ENCODE peak calls at places on chromosomes 11 and 22, in nine cellular contexts. One of them, this sample, is unnamed.

GRCh38 chr11:109996060-109996459 is 97.1 kb upstream of the ZC3H12C start:
- DNase-seq in AG08396: no peak
- DNase-seq in colonic mucosa: no peak
- DNase-seq in lung microvascular endothelial cell: no peak
- DNase-seq in iPS-NIHi11: no peak
- DNase-seq in lower leg skin: no peak
- DNase-seq in K562: no peak
- DNase-seq in head of caudate nucleus: no peak
- DNase-seq in stimulated activated CD4-positive, alpha-beta T cell treated with anti-CD3 and anti-CD28 coated beads, Interleukin-4, amount 100 ng/mL, for 48 hours: no peak
- DNase-seq in this sample: no peak

GRCh38 chr11:119029340-119030028 is 1.2 kb downstream of the SLC37A4 start:
- DNase-seq in AG08396: no peak
- DNase-seq in K562: peak; percentile 58
- DNase-seq in lung microvascular endothelial cell: no peak
- DNase-seq in iPS-NIHi11: no peak
- DNase-seq in colonic mucosa: peak; percentile 91
- DNase-seq in head of caudate nucleus: peak; percentile 28
- DNase-seq in lower leg skin: no peak
- DNase-seq in stimulated activated CD4-positive, alpha-beta T cell treated with anti-CD3 and anti-CD28 coated beads, Interleukin-4, amount 100 ng/mL, for 48 hours: no peak
- DNase-seq in this sample: no peak

GRCh38 chr11:35563413-35564245 is 38.2 kb upstream of the PAMR1 start:
- DNase-seq in K562: no peak
- DNase-seq in stimulated activated CD4-positive, alpha-beta T cell treated with anti-CD3 and anti-CD28 coated beads, Interleukin-4, amount 100 ng/mL, for 48 hours: no peak
- DNase-seq in lung microvascular endothelial cell: no peak
- DNase-seq in AG08396: no peak
- DNase-seq in colonic mucosa: no peak
- DNase-seq in lower leg skin: no peak
- DNase-seq in iPS-NIHi11: no peak
- DNase-seq in head of caudate nucleus: no peak
- DNase-seq in this sample: no peak

GRCh38 chr11:67031791-67032561 is 9.0 kb downstream of the SYT12 start:
- DNase-seq in K562: no peak
- DNase-seq in head of caudate nucleus: no peak
- DNase-seq in AG08396: no peak
- DNase-seq in stimulated activated CD4-positive, alpha-beta T cell treated with anti-CD3 and anti-CD28 coated beads, Interleukin-4, amount 100 ng/mL, for 48 hours: no peak
- DNase-seq in colonic mucosa: no peak
- DNase-seq in iPS-NIHi11: no peak
- DNase-seq in lung microvascular endothelial cell: peak; percentile 28
- DNase-seq in lower leg skin: no peak
- DNase-seq in this sample: no peak

GRCh38 chr11:86938900-86939880 is 16.0 kb downstream of the FZD4 start:
- DNase-seq in AG08396: no peak
- DNase-seq in iPS-NIHi11: peak; percentile 34
- DNase-seq in stimulated activated CD4-positive, alpha-beta T cell treated with anti-CD3 and anti-CD28 coated beads, Interleukin-4, amount 100 ng/mL, for 48 hours: no peak
- DNase-seq in lower leg skin: no peak
- DNase-seq in head of caudate nucleus: no peak
- DNase-seq in lung microvascular endothelial cell: peak; percentile 77
- DNase-seq in colonic mucosa: no peak
- DNase-seq in K562: peak; percentile 38
- DNase-seq in this sample: peak; percentile 53

GRCh38 chr22:19430890-19431541 is 517 bp downstream of the HIRA start:
- DNase-seq in head of caudate nucleus: peak; percentile 27
- DNase-seq in iPS-NIHi11: peak; percentile 29
- DNase-seq in stimulated activated CD4-positive, alpha-beta T cell treated with anti-CD3 and anti-CD28 coated beads, Interleukin-4, amount 100 ng/mL, for 48 hours: peak; percentile 4
- DNase-seq in lower leg skin: peak; percentile 87
- DNase-seq in AG08396: peak; percentile 36
- DNase-seq in lung microvascular endothelial cell: peak; percentile 39
- DNase-seq in K562: peak; percentile 72
- DNase-seq in colonic mucosa: peak; percentile 79
- DNase-seq in this sample: no peak

GRCh38 chr11:44880511-44880910 is 70.2 kb downstream of the TP53I11 start:
- DNase-seq in colonic mucosa: no peak
- DNase-seq in K562: no peak
- DNase-seq in head of caudate nucleus: no peak
- DNase-seq in stimulated activated CD4-positive, alpha-beta T cell treated with anti-CD3 and anti-CD28 coated beads, Interleukin-4, amount 100 ng/mL, for 48 hours: no peak
- DNase-seq in iPS-NIHi11: no peak
- DNase-seq in lower leg skin: no peak
- DNase-seq in AG08396: no peak
- DNase-seq in lung microvascular endothelial cell: no peak
- DNase-seq in this sample: no peak

GRCh38 chr22:22074634-22075381 is 92.2 kb upstream of the TOP3B start:
- DNase-seq in lower leg skin: no peak
- DNase-seq in lung microvascular endothelial cell: no peak
- DNase-seq in stimulated activated CD4-positive, alpha-beta T cell treated with anti-CD3 and anti-CD28 coated beads, Interleukin-4, amount 100 ng/mL, for 48 hours: no peak
- DNase-seq in K562: no peak
- DNase-seq in head of caudate nucleus: peak; percentile 47
- DNase-seq in iPS-NIHi11: no peak
- DNase-seq in AG08396: no peak
- DNase-seq in colonic mucosa: no peak
- DNase-seq in this sample: no peak

GRCh38 chr11:110951041-110951440 is 238.8 kb upstream of the ARHGAP20 start:
- DNase-seq in stimulated activated CD4-positive, alpha-beta T cell treated with anti-CD3 and anti-CD28 coated beads, Interleukin-4, amount 100 ng/mL, for 48 hours: no peak
- DNase-seq in head of caudate nucleus: no peak
- DNase-seq in lower leg skin: no peak
- DNase-seq in iPS-NIHi11: no peak
- DNase-seq in lung microvascular endothelial cell: no peak
- DNase-seq in colonic mucosa: no peak
- DNase-seq in AG08396: no peak
- DNase-seq in K562: no peak
- DNase-seq in this sample: no peak

GRCh38 chr22:38959574-38959973 is 2.2 kb downstream of the APOBEC3A start:
- DNase-seq in head of caudate nucleus: no peak
- DNase-seq in lung microvascular endothelial cell: no peak
- DNase-seq in AG08396: no peak
- DNase-seq in lower leg skin: no peak
- DNase-seq in iPS-NIHi11: no peak
- DNase-seq in colonic mucosa: no peak
- DNase-seq in stimulated activated CD4-positive, alpha-beta T cell treated with anti-CD3 and anti-CD28 coated beads, Interleukin-4, amount 100 ng/mL, for 48 hours: no peak
- DNase-seq in K562: no peak
- DNase-seq in this sample: no peak

GRCh38 chr11:110069158-110069737 is 23.9 kb upstream of the ZC3H12C start:
- DNase-seq in iPS-NIHi11: no peak
- DNase-seq in lung microvascular endothelial cell: peak; percentile 99
- DNase-seq in stimulated activated CD4-positive, alpha-beta T cell treated with anti-CD3 and anti-CD28 coated beads, Interleukin-4, amount 100 ng/mL, for 48 hours: no peak
- DNase-seq in colonic mucosa: peak; percentile 68
- DNase-seq in K562: peak; percentile 55
- DNase-seq in lower leg skin: peak; percentile 92
- DNase-seq in head of caudate nucleus: no peak
- DNase-seq in AG08396: peak; percentile 44
- DNase-seq in this sample: no peak

GRCh38 chr11:69529001-69529400 is 47.5 kb downstream of the LINC01488 start:
- DNase-seq in K562: no peak
- DNase-seq in head of caudate nucleus: no peak
- DNase-seq in lung microvascular endothelial cell: no peak
- DNase-seq in colonic mucosa: no peak
- DNase-seq in iPS-NIHi11: no peak
- DNase-seq in stimulated activated CD4-positive, alpha-beta T cell treated with anti-CD3 and anti-CD28 coated beads, Interleukin-4, amount 100 ng/mL, for 48 hours: no peak
- DNase-seq in AG08396: no peak
- DNase-seq in lower leg skin: peak; percentile 59
- DNase-seq in this sample: no peak

GRCh38 chr22:40491990-40492631 is 121.7 kb downstream of the SGSM3 start:
- DNase-seq in head of caudate nucleus: no peak
- DNase-seq in lung microvascular endothelial cell: peak; percentile 27
- DNase-seq in iPS-NIHi11: no peak
- DNase-seq in AG08396: peak; percentile 25
- DNase-seq in lower leg skin: no peak
- DNase-seq in stimulated activated CD4-positive, alpha-beta T cell treated with anti-CD3 and anti-CD28 coated beads, Interleukin-4, amount 100 ng/mL, for 48 hours: no peak
- DNase-seq in colonic mucosa: no peak
- DNase-seq in K562: no peak
- DNase-seq in this sample: no peak

GRCh38 chr11:19648321-19648720 is 64.3 kb upstream of the NAV2 start:
- DNase-seq in AG08396: no peak
- DNase-seq in lower leg skin: peak; percentile 59
- DNase-seq in stimulated activated CD4-positive, alpha-beta T cell treated with anti-CD3 and anti-CD28 coated beads, Interleukin-4, amount 100 ng/mL, for 48 hours: no peak
- DNase-seq in colonic mucosa: no peak
- DNase-seq in lung microvascular endothelial cell: no peak
- DNase-seq in head of caudate nucleus: no peak
- DNase-seq in iPS-NIHi11: no peak
- DNase-seq in K562: no peak
- DNase-seq in this sample: no peak

GRCh38 chr22:27108425-27109114 is 451.2 kb downstream of the MIAT start:
- DNase-seq in stimulated activated CD4-positive, alpha-beta T cell treated with anti-CD3 and anti-CD28 coated beads, Interleukin-4, amount 100 ng/mL, for 48 hours: no peak
- DNase-seq in head of caudate nucleus: peak; percentile 51
- DNase-seq in lung microvascular endothelial cell: no peak
- DNase-seq in iPS-NIHi11: no peak
- DNase-seq in AG08396: no peak
- DNase-seq in colonic mucosa: no peak
- DNase-seq in lower leg skin: peak; percentile 88
- DNase-seq in K562: no peak
- DNase-seq in this sample: peak; percentile 64

GRCh38 chr11:9315078-9315688 is 790 bp upstream of the TMEM41B start:
- DNase-seq in head of caudate nucleus: no peak
- DNase-seq in lung microvascular endothelial cell: no peak
- DNase-seq in K562: peak; percentile 20
- DNase-seq in iPS-NIHi11: no peak
- DNase-seq in lower leg skin: peak; percentile 81
- DNase-seq in stimulated activated CD4-positive, alpha-beta T cell treated with anti-CD3 and anti-CD28 coated beads, Interleukin-4, amount 100 ng/mL, for 48 hours: no peak
- DNase-seq in AG08396: no peak
- DNase-seq in colonic mucosa: no peak
- DNase-seq in this sample: no peak

GRCh38 chr11:118658372-118659313 is 20.8 kb downstream of the TREH start:
- DNase-seq in head of caudate nucleus: no peak
- DNase-seq in iPS-NIHi11: no peak
- DNase-seq in lung microvascular endothelial cell: peak; percentile 24
- DNase-seq in AG08396: no peak
- DNase-seq in lower leg skin: no peak
- DNase-seq in stimulated activated CD4-positive, alpha-beta T cell treated with anti-CD3 and anti-CD28 coated beads, Interleukin-4, amount 100 ng/mL, for 48 hours: no peak
- DNase-seq in colonic mucosa: no peak
- DNase-seq in K562: peak; percentile 39
- DNase-seq in this sample: peak; percentile 3

GRCh38 chr22:35400335-35400680 is 368 bp downstream of the MCM5 start:
- DNase-seq in AG08396: no peak
- DNase-seq in lung microvascular endothelial cell: peak; percentile 18
- DNase-seq in stimulated activated CD4-positive, alpha-beta T cell treated with anti-CD3 and anti-CD28 coated beads, Interleukin-4, amount 100 ng/mL, for 48 hours: no peak
- DNase-seq in K562: peak; percentile 12
- DNase-seq in lower leg skin: no peak
- DNase-seq in colonic mucosa: no peak
- DNase-seq in iPS-NIHi11: no peak
- DNase-seq in head of caudate nucleus: no peak
- DNase-seq in this sample: peak; percentile 21

GRCh38 chr11:70715636-70716035 is 317.3 kb downstream of the CTTN start:
- DNase-seq in stimulated activated CD4-positive, alpha-beta T cell treated with anti-CD3 and anti-CD28 coated beads, Interleukin-4, amount 100 ng/mL, for 48 hours: no peak
- DNase-seq in AG08396: no peak
- DNase-seq in iPS-NIHi11: no peak
- DNase-seq in K562: no peak
- DNase-seq in colonic mucosa: no peak
- DNase-seq in head of caudate nucleus: no peak
- DNase-seq in lung microvascular endothelial cell: no peak
- DNase-seq in lower leg skin: no peak
- DNase-seq in this sample: no peak

GRCh38 chr11:120336641-120337132 is 474 bp downstream of the ARHGEF12 start:
- DNase-seq in K562: peak; percentile 70
- DNase-seq in head of caudate nucleus: no peak
- DNase-seq in colonic mucosa: peak; percentile 62
- DNase-seq in AG08396: peak; percentile 66
- DNase-seq in iPS-NIHi11: peak; percentile 74
- DNase-seq in lower leg skin: peak; percentile 93
- DNase-seq in lung microvascular endothelial cell: peak; percentile 53
- DNase-seq in stimulated activated CD4-positive, alpha-beta T cell treated with anti-CD3 and anti-CD28 coated beads, Interleukin-4, amount 100 ng/mL, for 48 hours: no peak
- DNase-seq in this sample: peak; percentile 53

GRCh38 chr11:30128269-30128932 is 102.4 kb upstream of the FSHB start:
- DNase-seq in K562: peak; percentile 9
- DNase-seq in lung microvascular endothelial cell: peak; percentile 43
- DNase-seq in iPS-NIHi11: peak; percentile 53
- DNase-seq in lower leg skin: no peak
- DNase-seq in stimulated activated CD4-positive, alpha-beta T cell treated with anti-CD3 and anti-CD28 coated beads, Interleukin-4, amount 100 ng/mL, for 48 hours: no peak
- DNase-seq in colonic mucosa: no peak
- DNase-seq in AG08396: peak; percentile 6
- DNase-seq in head of caudate nucleus: no peak
- DNase-seq in this sample: no peak

GRCh38 chr22:36117053-36117554 is 43.5 kb downstream of the APOL3 start:
- DNase-seq in head of caudate nucleus: no peak
- DNase-seq in lung microvascular endothelial cell: no peak
- DNase-seq in stimulated activated CD4-positive, alpha-beta T cell treated with anti-CD3 and anti-CD28 coated beads, Interleukin-4, amount 100 ng/mL, for 48 hours: no peak
- DNase-seq in K562: no peak
- DNase-seq in AG08396: no peak
- DNase-seq in lower leg skin: no peak
- DNase-seq in colonic mucosa: no peak
- DNase-seq in iPS-NIHi11: peak; percentile 49
- DNase-seq in this sample: no peak